ENCODE peak calls at places on chromosomes 7 and 10, in five cellular contexts. F is HepG2, L is K562, P is WTC11, H is GM12878. I is an unnamed sample.

GRCh38 chr7:155066417-155066950 is 3.6 kb upstream of the HTR5A start:
- DNase-seq in L (no peak), F (no peak), H (no peak), P (no peak), I (no peak)

GRCh38 chr10:72385724-72386123 is 31.0 kb upstream of the DNAJB12 start:
- DNase-seq in L (no peak), P (no peak), H (no peak), F (no peak), I (no peak)

GRCh38 chr10:72089618-72090017 is 1.3 kb upstream of the SPOCK2 start:
- DNase-seq in F (no peak), L (no peak), H (no peak), P (no peak), I (no peak)

GRCh38 chr10:30073045-30073766 is 13.8 kb upstream of the JCAD start:
- DNase-seq in P (no peak), L (no peak), H (no peak), F (no peak), I (no peak)

GRCh38 chr7:119197872-119198527 is 973.5 kb downstream of the ANKRD7 start:
- DNase-seq in P (peak), H (peak), F (peak), L (no peak), I (peak)

GRCh38 chr7:69129524-69129923 is 468.8 kb upstream of the AUTS2 start:
- DNase-seq in L (no peak), P (no peak), H (no peak), F (no peak), I (no peak)

GRCh38 chr10:31770307-31770902 is 158.2 kb downstream of the ARHGAP12 start:
- DNase-seq in L (peak), F (peak), P (peak), H (no peak), I (peak)

GRCh38 chr10:97844672-97845071 is 5.0 kb upstream of the GOLGA7B start:
- DNase-seq in L (no peak), H (no peak), F (no peak), P (no peak), I (no peak)

GRCh38 chr10:19713800-19714525 is 102.3 kb upstream of the PLXDC2 start:
- DNase-seq in L (no peak), F (no peak), P (peak), H (no peak), I (no peak)

GRCh38 chr7:54858008-54858692 is 99.1 kb upstream of the SEC61G start:
- DNase-seq in L (no peak), P (no peak), H (no peak), F (no peak), I (no peak)

GRCh38 chr10:60968504-60968903 is 24.5 kb upstream of the RHOBTB1 start:
- DNase-seq in H (no peak), P (no peak), L (no peak), F (no peak), I (no peak)

GRCh38 chr10:52879651-52880050 is 107.1 kb upstream of the MBL2 start:
- DNase-seq in F (no peak), H (no peak), L (no peak), P (no peak), I (no peak)

GRCh38 chr10:15489431-15489830 is 118.3 kb upstream of the FAM171A1 start:
- DNase-seq in P (no peak), H (no peak), F (no peak), L (no peak), I (no peak)

GRCh38 chr10:15491856-15492255 is 120.8 kb upstream of the FAM171A1 start:
- DNase-seq in L (no peak), F (no peak), P (no peak), H (no peak), I (no peak)

GRCh38 chr10:15494850-15495249 is 123.8 kb upstream of the FAM171A1 start:
- DNase-seq in F (no peak), P (no peak), L (no peak), H (no peak), I (no peak)
- TF ChIP-seq ESRRA in F (no peak), P (no peak), L (no peak), H (no peak), I (no peak)

GRCh38 chr10:82211331-82211730 is 336.3 kb downstream of the NRG3 start:
- DNase-seq in L (no peak), H (no peak), P (no peak), F (no peak), I (no peak)

GRCh38 chr10:82212753-82213152 is 337.8 kb downstream of the NRG3 start:
- DNase-seq in P (no peak), F (no peak), H (no peak), L (no peak), I (no peak)

DNA sequence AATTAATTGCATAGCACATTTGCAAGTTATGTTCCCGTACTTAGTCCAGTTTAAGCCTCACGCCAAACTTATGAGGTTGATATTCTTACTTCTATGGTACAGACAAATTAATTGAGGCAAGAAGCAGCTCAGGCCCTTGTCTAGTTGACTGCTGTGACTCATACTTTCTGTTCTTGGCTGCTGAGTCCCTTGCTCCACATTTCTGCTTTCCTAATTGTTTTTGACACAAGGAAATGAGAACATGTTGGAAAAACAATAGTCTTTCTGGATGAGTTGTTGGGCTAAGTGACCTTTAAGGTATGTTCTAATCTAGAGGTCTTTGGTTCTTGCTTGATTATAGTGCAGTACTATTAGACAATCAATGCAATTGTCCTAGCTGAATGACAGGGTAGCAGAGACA is 331.8 kb downstream of the NRG3 start:
- DNase-seq in L (no peak), H (no peak), P (no peak), F (no peak), I (no peak)
- TF ChIP-seq ESRRA in L (no peak), H (no peak), P (no peak), F (no peak), I (no peak)

GRCh38 chr7:539731-540411 is 20.2 kb upstream of the PDGFA start:
- DNase-seq in H (no peak), F (peak), P (no peak), L (peak), I (peak)
- TF ChIP-seq ESRRA in H (no peak), F (no peak), P (no peak), L (no peak), I (no peak)

DNA sequence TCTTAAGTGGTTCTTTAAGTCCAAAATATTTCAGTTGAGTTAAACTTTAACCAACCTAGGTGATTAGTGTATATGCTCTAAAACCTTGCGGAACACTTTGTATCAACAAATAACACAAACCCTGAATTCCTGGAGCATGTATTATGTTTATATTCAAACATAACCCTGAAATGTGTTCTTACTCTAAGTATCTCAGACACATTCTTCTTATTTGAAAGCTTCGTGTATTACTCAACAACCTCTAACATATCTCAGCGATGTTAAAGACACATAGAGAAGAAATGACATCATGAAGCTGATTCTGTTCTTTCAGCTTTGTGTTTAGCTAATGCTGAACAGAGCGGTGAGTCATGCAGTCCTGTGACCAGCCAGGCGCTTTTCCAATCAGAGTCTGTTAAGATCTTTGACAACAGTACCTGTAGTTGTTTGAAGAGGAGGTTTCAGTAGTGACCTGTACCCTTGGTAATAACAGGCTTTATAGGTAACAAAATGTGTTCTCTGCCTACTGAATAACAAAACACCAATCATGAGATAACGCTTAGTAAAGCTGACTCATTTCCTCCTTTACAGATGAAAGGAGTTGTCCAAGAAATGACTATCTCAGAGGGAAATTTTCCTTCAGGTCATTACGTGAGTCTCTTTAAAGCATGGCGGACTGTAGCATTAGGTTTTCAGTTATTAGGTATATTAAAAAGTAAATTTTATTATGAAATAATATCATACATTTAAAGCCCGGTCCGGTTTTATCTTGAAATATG is 67.3 kb upstream of the KLF6 start:
- DNase-seq in H (peak), F (peak), L (peak), P (no peak), I (peak)
- TF ChIP-seq ESRRA in H (no peak), F (no peak), L (peak), P (no peak), I (no peak)

GRCh38 chr10:102998508-102998907 is 80.4 kb downstream of the CNNM2 start:
- DNase-seq in H (no peak), F (no peak), L (no peak), P (no peak), I (no peak)

GRCh38 chr10:102994551-102995295 is 76.6 kb downstream of the CNNM2 start:
- DNase-seq in L (no peak), H (no peak), F (no peak), P (no peak), I (no peak)

GRCh38 chr10:102996876-102997275 is 78.8 kb downstream of the CNNM2 start:
- DNase-seq in H (no peak), P (no peak), L (no peak), F (no peak), I (no peak)

DNA sequence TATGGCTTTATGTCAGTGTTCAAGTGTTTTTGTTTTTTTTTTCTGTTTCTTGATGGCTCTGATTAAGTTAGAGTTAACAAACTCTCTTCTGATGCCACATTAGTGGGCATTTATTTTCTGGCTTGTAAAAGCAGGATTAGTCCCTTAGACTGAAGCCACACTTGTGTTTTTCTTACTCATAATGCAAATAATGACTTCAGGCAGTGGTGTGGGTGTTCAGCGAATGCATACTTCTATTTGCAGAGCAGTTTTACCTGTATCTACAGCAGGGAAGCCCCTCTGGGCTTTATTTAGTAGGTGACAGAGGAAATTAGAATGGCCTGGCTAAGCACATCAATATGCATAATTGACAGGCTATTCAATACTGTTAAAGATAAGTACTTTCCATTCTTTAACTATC is 79.9 kb downstream of the CNNM2 start:
- DNase-seq in L (no peak), H (peak), F (peak), P (no peak), I (no peak)
- TF ChIP-seq ESRRA in L (no peak), H (no peak), F (no peak), P (no peak), I (no peak)

DNA sequence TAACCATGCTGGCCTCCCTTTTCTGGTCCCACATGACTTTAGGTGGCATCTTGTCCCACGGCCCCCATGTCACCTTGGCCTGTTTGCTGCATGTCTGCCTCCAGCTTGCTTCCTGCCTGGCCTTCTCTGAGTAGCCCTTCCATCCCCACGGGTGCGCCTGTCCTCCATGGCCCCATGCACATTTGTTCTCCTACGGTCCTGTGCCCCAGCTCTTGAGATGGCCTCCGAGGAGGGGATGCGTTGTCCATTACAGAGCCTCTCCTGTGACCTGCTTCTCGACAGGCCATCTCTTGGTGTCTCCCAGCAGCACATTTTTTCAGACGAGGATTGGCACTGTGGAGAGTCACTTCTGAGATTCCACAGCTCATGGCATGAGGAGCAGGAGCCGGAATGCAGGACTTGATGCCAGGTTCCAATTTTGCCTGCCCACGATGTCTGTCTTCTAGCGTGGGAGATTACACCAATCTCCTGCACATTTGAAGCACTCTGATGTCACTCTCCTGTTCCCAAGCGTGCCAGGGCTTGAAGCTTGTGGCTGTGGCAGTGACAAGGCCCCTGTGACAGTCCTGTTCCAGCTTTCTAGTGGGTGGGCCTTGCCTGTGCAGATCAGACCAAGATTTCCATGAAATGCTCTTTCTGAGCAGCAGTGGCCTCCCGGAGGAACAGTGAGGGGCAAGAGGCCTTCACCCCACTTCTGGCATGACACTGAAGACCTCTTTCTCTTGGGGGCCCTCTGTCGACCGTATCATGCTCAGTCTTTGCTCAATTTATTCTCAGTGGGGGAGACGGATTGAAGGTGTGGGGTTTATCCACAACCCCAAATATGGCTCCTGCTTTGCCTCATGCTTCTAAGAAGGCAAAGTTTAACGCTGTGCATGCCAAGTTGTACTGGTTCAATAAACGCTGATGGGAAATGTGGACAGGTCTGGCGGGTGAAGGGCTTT is 13.4 kb downstream of the WDFY4 start:
- DNase-seq in P (no peak), L (no peak), H (no peak), F (no peak), I (no peak)
- TF ChIP-seq ESRRA in P (no peak), L (no peak), H (no peak), F (no peak), I (no peak)

DNA sequence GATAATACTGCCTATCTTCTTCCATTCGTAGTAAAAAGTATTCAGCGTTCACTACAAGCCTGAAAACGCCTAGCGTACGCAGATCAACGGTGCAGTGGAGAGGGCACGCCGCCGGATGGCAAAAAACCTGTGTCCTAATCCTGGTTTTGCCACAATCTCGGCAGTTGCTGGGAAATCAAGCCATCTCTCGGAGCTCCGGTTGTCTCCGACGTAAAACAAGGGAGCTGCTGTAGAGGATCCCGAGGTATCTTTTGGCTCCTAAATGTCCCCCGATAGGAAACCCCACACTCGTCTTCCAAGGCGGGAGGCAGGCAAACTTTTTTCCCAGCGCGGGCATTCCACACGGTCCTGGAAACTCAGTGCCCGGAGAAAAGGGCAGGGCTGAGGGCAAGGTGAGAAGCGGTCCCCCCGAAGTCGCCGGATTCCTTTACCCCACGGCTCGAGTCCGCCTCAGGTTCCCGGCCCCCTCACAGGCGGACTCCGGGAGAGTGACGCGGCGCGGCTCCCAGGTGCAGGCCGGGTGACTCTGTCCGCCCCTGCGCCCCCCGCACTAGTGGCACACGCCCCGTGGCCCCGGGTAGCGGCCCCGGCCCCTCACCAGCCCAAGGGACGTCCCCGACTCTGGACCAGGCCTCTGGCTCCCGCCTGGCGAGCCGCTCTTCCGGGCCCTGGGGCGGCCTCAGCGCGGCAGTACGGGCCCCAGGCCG is 649 bp downstream of the IDE start:
- DNase-seq in P (no peak), H (no peak), F (no peak), L (no peak), I (peak)
- TF ChIP-seq ESRRA in P (no peak), H (no peak), F (no peak), L (no peak), I (no peak)